ENCODE peak calls at places on chromosomes 2 and 18, in five cellular contexts. One of them, this sample, is unnamed. For H3K9me3, the result is how much of the 10 kb centered on the place peaks cover.

GRCh38 chr2:56478027-56478426 is 294.2 kb downstream of the CCDC85A start:
- DNase-seq in right lobe of liver: no peak
- DNase-seq in aorta: no peak
- DNase-seq in SJSA1: no peak
- DNase-seq in MM.1S: no peak
- DNase-seq in this sample: no peak

GRCh38 chr2:241981076-241981700 is 111.7 kb downstream of the RTP5 start:
- DNase-seq in aorta: no peak
- DNase-seq in right lobe of liver: no peak
- DNase-seq in SJSA1: peak
- DNase-seq in MM.1S: no peak
- DNase-seq in this sample: no peak

GRCh38 chr2:4674007-4674406 is 970.6 kb downstream of the DCDC2C start:
- DNase-seq in SJSA1: no peak
- DNase-seq in right lobe of liver: no peak
- DNase-seq in MM.1S: no peak
- DNase-seq in aorta: no peak
- DNase-seq in this sample: no peak

GRCh38 chr2:134087371-134087921 is 166.4 kb upstream of the MGAT5 start:
- DNase-seq in SJSA1: no peak
- DNase-seq in MM.1S: peak
- DNase-seq in right lobe of liver: no peak
- DNase-seq in aorta: no peak
- DNase-seq in this sample: no peak

GRCh38 chr18:63155169-63155852 is 164.3 kb downstream of the BCL2 start:
- DNase-seq in SJSA1: no peak
- DNase-seq in right lobe of liver: peak
- DNase-seq in MM.1S: peak
- DNase-seq in aorta: peak
- DNase-seq in this sample: peak

GRCh38 chr2:127659408-127660290 is 13.7 kb downstream of the GPR17 start:
- DNase-seq in SJSA1: no peak
- DNase-seq in MM.1S: no peak
- DNase-seq in right lobe of liver: peak
- DNase-seq in aorta: peak
- DNase-seq in this sample: peak

GRCh38 chr2:10934979-10935350 is 23.2 kb downstream of the KCNF1 start:
- DNase-seq in right lobe of liver: no peak
- DNase-seq in MM.1S: no peak
- DNase-seq in SJSA1: no peak
- DNase-seq in aorta: no peak
- DNase-seq in this sample: no peak

GRCh38 chr2:71596011-71596410 is 142.7 kb downstream of the DYSF start:
- DNase-seq in SJSA1: peak
- DNase-seq in right lobe of liver: no peak
- DNase-seq in MM.1S: no peak
- DNase-seq in aorta: no peak
- DNase-seq in this sample: no peak

GRCh38 chr18:26719909-26720308 is 145.6 kb downstream of the AQP4 start:
- DNase-seq in right lobe of liver: no peak
- DNase-seq in aorta: no peak
- DNase-seq in SJSA1: no peak
- DNase-seq in MM.1S: no peak
- DNase-seq in this sample: no peak

GRCh38 chr2:206443735-206444527 is 599 bp downstream of the ADAM23 start:
- DNase-seq in right lobe of liver: peak
- DNase-seq in aorta: no peak
- DNase-seq in SJSA1: no peak
- DNase-seq in MM.1S: peak
- DNase-seq in this sample: no peak

GRCh38 chr2:72515696-72516095 is 310.1 kb downstream of the EXOC6B start:
- DNase-seq in SJSA1: peak
- DNase-seq in MM.1S: no peak
- DNase-seq in right lobe of liver: no peak
- DNase-seq in aorta: no peak
- DNase-seq in this sample: no peak

GRCh38 chr18:76351961-76352581 is 143.0 kb downstream of the ZNF516 start:
- DNase-seq in right lobe of liver: no peak
- DNase-seq in SJSA1: peak
- DNase-seq in aorta: peak
- DNase-seq in MM.1S: no peak
- DNase-seq in this sample: no peak

GRCh38 chr2:62440281-62440946 is 65.6 kb downstream of the TMEM17 start:
- DNase-seq in MM.1S: no peak
- DNase-seq in SJSA1: no peak
- DNase-seq in aorta: no peak
- DNase-seq in right lobe of liver: no peak
- DNase-seq in this sample: no peak

GRCh38 chr2:48210189-48210588 is 303.9 kb upstream of the FBXO11 start:
- DNase-seq in aorta: no peak
- DNase-seq in MM.1S: no peak
- DNase-seq in SJSA1: no peak
- DNase-seq in right lobe of liver: no peak
- DNase-seq in this sample: no peak

GRCh38 chr18:8800041-8800441 is 94.7 kb downstream of the MTCL1 start:
- DNase-seq in aorta: peak
- DNase-seq in MM.1S: no peak
- DNase-seq in right lobe of liver: no peak
- DNase-seq in SJSA1: peak
- DNase-seq in this sample: no peak

GRCh38 chr2:179595284-179595683 is 266.1 kb downstream of the ZNF385B start:
- DNase-seq in MM.1S: peak
- DNase-seq in aorta: no peak
- DNase-seq in right lobe of liver: peak
- DNase-seq in SJSA1: no peak
- DNase-seq in this sample: no peak

GRCh38 chr18:11653521-11653920 is 35.5 kb upstream of the GNAL start:
- DNase-seq in MM.1S: no peak
- DNase-seq in aorta: no peak
- DNase-seq in SJSA1: no peak
- DNase-seq in right lobe of liver: no peak
- DNase-seq in this sample: no peak

GRCh38 chr2:11753452-11753885 is 7.0 kb downstream of the LPIN1 start:
- DNase-seq in MM.1S: peak
- DNase-seq in SJSA1: no peak
- DNase-seq in aorta: no peak
- DNase-seq in right lobe of liver: peak
- DNase-seq in this sample: peak

GRCh38 chr2:99975386-99975785 is 167.0 kb downstream of the AFF3 start:
- DNase-seq in aorta: no peak
- DNase-seq in right lobe of liver: no peak
- DNase-seq in SJSA1: no peak
- DNase-seq in MM.1S: no peak
- DNase-seq in this sample: no peak

GRCh38 chr2:68253211-68254068 is 1.1 kb upstream of the PPP3R1 start:
- DNase-seq in right lobe of liver: no peak
- DNase-seq in aorta: no peak
- DNase-seq in MM.1S: peak
- DNase-seq in SJSA1: no peak
- DNase-seq in this sample: no peak

GRCh38 chr2:111622859-111623258 is 261.1 kb downstream of the ANAPC1 start:
- DNase-seq in aorta: no peak
- DNase-seq in right lobe of liver: no peak
- DNase-seq in MM.1S: no peak
- DNase-seq in SJSA1: no peak
- DNase-seq in this sample: no peak

GRCh38 chr2:99691931-99692330 is 202.1 kb upstream of the REV1 start:
- DNase-seq in aorta: peak
- DNase-seq in MM.1S: no peak
- DNase-seq in SJSA1: no peak
- DNase-seq in right lobe of liver: no peak
- DNase-seq in this sample: peak

GRCh38 chr2:234307322-234307961 is 189.4 kb downstream of the ARL4C start:
- DNase-seq in right lobe of liver: no peak
- DNase-seq in SJSA1: peak
- DNase-seq in MM.1S: no peak
- DNase-seq in aorta: no peak
- DNase-seq in this sample: no peak

GRCh38 chr2:240355001-240355891 is 80.2 kb upstream of the GPC1 start:
- DNase-seq in right lobe of liver: no peak
- DNase-seq in MM.1S: no peak
- DNase-seq in SJSA1: no peak
- DNase-seq in aorta: no peak
- DNase-seq in this sample: peak

GRCh38 chr2:69154031-69154430 is 141.1 kb downstream of the ANTXR1 start:
- DNase-seq in aorta: no peak
- DNase-seq in right lobe of liver: no peak
- DNase-seq in SJSA1: no peak
- DNase-seq in MM.1S: no peak
- DNase-seq in this sample: no peak

GRCh38 chr2:42105330-42106256 is 57.8 kb downstream of the PKDCC start:
- DNase-seq in aorta: peak
- DNase-seq in SJSA1: no peak
- DNase-seq in MM.1S: peak
- DNase-seq in right lobe of liver: peak
- DNase-seq in this sample: peak

GRCh38 chr2:154161286-154161685 is 289.6 kb downstream of the GALNT13 start:
- DNase-seq in SJSA1: no peak
- DNase-seq in right lobe of liver: no peak
- DNase-seq in aorta: no peak
- DNase-seq in MM.1S: no peak
- DNase-seq in this sample: no peak

GRCh38 chr18:63131944-63132818 is 187.4 kb downstream of the BCL2 start:
- DNase-seq in aorta: no peak
- DNase-seq in MM.1S: no peak
- DNase-seq in right lobe of liver: no peak
- DNase-seq in SJSA1: no peak
- DNase-seq in this sample: no peak

GRCh38 chr2:3179208-3179607 is 198.4 kb downstream of the EIPR1 start:
- DNase-seq in aorta: no peak
- DNase-seq in SJSA1: no peak
- DNase-seq in right lobe of liver: no peak
- DNase-seq in MM.1S: no peak
- DNase-seq in this sample: no peak

GRCh38 chr18:2531751-2532150 is 39.6 kb downstream of the METTL4 start:
- DNase-seq in aorta: no peak
- DNase-seq in MM.1S: no peak
- DNase-seq in right lobe of liver: no peak
- DNase-seq in SJSA1: no peak
- DNase-seq in this sample: no peak
- H3K9me3 ChIP-seq in aorta: under half
- H3K9me3 ChIP-seq in MM.1S: under half
- H3K9me3 ChIP-seq in right lobe of liver: under half
- H3K9me3 ChIP-seq in SJSA1: under half
- H3K9me3 ChIP-seq in this sample: under half

GRCh38 chr2:95215018-95215612 is 7.8 kb downstream of the ZNF892 start:
- DNase-seq in aorta: no peak
- DNase-seq in MM.1S: no peak
- DNase-seq in SJSA1: no peak
- DNase-seq in right lobe of liver: no peak
- DNase-seq in this sample: no peak
- H3K9me3 ChIP-seq in aorta: under half
- H3K9me3 ChIP-seq in MM.1S: under half
- H3K9me3 ChIP-seq in SJSA1: under half
- H3K9me3 ChIP-seq in right lobe of liver: under half
- H3K9me3 ChIP-seq in this sample: half or more

DNA sequence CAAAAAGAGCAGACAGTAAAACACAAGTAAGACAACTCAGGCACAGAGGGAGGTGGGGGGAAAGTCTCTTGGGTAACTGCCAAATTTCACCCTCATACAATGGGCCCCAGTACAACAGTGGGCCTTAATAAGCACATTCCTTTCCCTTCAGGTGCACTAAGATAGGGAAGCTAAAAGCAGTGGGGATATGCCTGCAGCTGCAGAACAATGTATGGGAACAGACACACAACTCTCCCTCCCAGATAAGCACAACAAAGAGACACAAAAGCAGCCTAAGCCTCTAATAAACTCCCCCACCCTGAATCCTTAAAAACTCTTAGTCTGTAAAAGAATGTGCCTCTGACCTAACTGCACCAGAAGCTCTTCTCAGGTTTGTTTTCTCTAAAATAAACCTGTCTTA is 24.5 kb downstream of the GALNT14 start:
- DNase-seq in MM.1S: no peak
- DNase-seq in right lobe of liver: no peak
- DNase-seq in SJSA1: no peak
- DNase-seq in aorta: no peak
- DNase-seq in this sample: no peak
- H3K9me3 ChIP-seq in MM.1S: under half
- H3K9me3 ChIP-seq in right lobe of liver: under half
- H3K9me3 ChIP-seq in SJSA1: under half
- H3K9me3 ChIP-seq in aorta: under half
- H3K9me3 ChIP-seq in this sample: under half

GRCh38 chr18:57427429-57428181 is 7.6 kb upstream of the ONECUT2 start:
- DNase-seq in MM.1S: no peak
- DNase-seq in right lobe of liver: peak
- DNase-seq in aorta: no peak
- DNase-seq in SJSA1: no peak
- DNase-seq in this sample: no peak
- H3K9me3 ChIP-seq in MM.1S: under half
- H3K9me3 ChIP-seq in right lobe of liver: under half
- H3K9me3 ChIP-seq in aorta: under half
- H3K9me3 ChIP-seq in SJSA1: under half
- H3K9me3 ChIP-seq in this sample: under half

DNA sequence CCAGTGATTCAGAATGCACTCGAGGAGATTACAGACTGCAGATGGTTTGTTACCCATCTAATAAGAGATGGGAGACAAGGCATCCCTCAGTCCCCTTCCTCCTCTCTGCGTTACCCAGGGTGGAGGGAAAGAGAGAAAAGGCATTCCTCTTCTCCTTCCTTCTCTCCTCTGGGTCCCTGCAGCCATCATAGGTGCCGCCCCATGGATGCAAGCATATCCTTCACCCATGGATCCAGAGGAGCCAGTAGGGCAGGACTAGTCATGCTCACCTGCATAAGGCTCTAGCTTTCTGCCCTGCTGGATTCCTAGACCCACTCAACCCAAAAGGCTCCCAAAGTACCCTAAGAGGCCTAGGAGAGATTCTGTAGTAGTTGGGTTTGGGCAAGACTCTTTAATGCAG is 20.4 kb downstream of the CMPK2 start:
- DNase-seq in aorta: no peak
- DNase-seq in right lobe of liver: no peak
- DNase-seq in MM.1S: no peak
- DNase-seq in SJSA1: no peak
- DNase-seq in this sample: no peak
- H3K9me3 ChIP-seq in aorta: under half
- H3K9me3 ChIP-seq in right lobe of liver: under half
- H3K9me3 ChIP-seq in MM.1S: under half
- H3K9me3 ChIP-seq in SJSA1: under half
- H3K9me3 ChIP-seq in this sample: half or more